ENCODE peak calls at places on chromosome 10, in nine cellular contexts. One of them, this sample, is unnamed.

GRCh38 chr10:110498982-110499795 is 1.5 kb downstream of the DUSP5 start:
- DNase-seq in heart left ventricle: peak; percentile 55
- DNase-seq in NCI-H2029: no peak
- DNase-seq in stimulated activated CD4-positive, alpha-beta T cell treated with anti-CD3 and anti-CD28 coated beads, Interleukin-4, amount 100 ng/mL, for 1 hour: peak; percentile 37
- DNase-seq in fibroblast of the aortic adventitia: peak; percentile 70
- DNase-seq in left kidney: peak; percentile 81
- DNase-seq in HCEC 1CT: peak; percentile 72
- DNase-seq in NCI-H1092: no peak
- DNase-seq in putamen: no peak
- DNase-seq in this sample: peak; percentile 47

GRCh38 chr10:44974082-44974627 is 4.5 kb downstream of the DEPP1 start:
- DNase-seq in left kidney: no peak
- DNase-seq in HCEC 1CT: no peak
- DNase-seq in putamen: no peak
- DNase-seq in heart left ventricle: no peak
- DNase-seq in stimulated activated CD4-positive, alpha-beta T cell treated with anti-CD3 and anti-CD28 coated beads, Interleukin-4, amount 100 ng/mL, for 1 hour: no peak
- DNase-seq in NCI-H2029: no peak
- DNase-seq in fibroblast of the aortic adventitia: no peak
- DNase-seq in NCI-H1092: no peak
- DNase-seq in this sample: no peak

GRCh38 chr10:79436066-79436849 is 9.2 kb downstream of the ZCCHC24 start:
- DNase-seq in putamen: no peak
- DNase-seq in left kidney: no peak
- DNase-seq in NCI-H2029: no peak
- DNase-seq in heart left ventricle: no peak
- DNase-seq in fibroblast of the aortic adventitia: no peak
- DNase-seq in NCI-H1092: no peak
- DNase-seq in stimulated activated CD4-positive, alpha-beta T cell treated with anti-CD3 and anti-CD28 coated beads, Interleukin-4, amount 100 ng/mL, for 1 hour: no peak
- DNase-seq in HCEC 1CT: no peak
- DNase-seq in this sample: no peak

GRCh38 chr10:88125766-88126165 is 262.3 kb downstream of the PTEN start:
- DNase-seq in stimulated activated CD4-positive, alpha-beta T cell treated with anti-CD3 and anti-CD28 coated beads, Interleukin-4, amount 100 ng/mL, for 1 hour: no peak
- DNase-seq in HCEC 1CT: no peak
- DNase-seq in NCI-H2029: no peak
- DNase-seq in heart left ventricle: no peak
- DNase-seq in NCI-H1092: no peak
- DNase-seq in left kidney: no peak
- DNase-seq in putamen: no peak
- DNase-seq in fibroblast of the aortic adventitia: no peak
- DNase-seq in this sample: no peak

GRCh38 chr10:117001144-117001543 is 3.8 kb downstream of the SHTN1 start:
- DNase-seq in HCEC 1CT: no peak
- DNase-seq in heart left ventricle: no peak
- DNase-seq in putamen: no peak
- DNase-seq in fibroblast of the aortic adventitia: no peak
- DNase-seq in NCI-H1092: no peak
- DNase-seq in left kidney: no peak
- DNase-seq in NCI-H2029: no peak
- DNase-seq in stimulated activated CD4-positive, alpha-beta T cell treated with anti-CD3 and anti-CD28 coated beads, Interleukin-4, amount 100 ng/mL, for 1 hour: no peak
- DNase-seq in this sample: no peak

GRCh38 chr10:90399782-90400181 is 458.1 kb downstream of the HTR7 start:
- DNase-seq in stimulated activated CD4-positive, alpha-beta T cell treated with anti-CD3 and anti-CD28 coated beads, Interleukin-4, amount 100 ng/mL, for 1 hour: no peak
- DNase-seq in fibroblast of the aortic adventitia: no peak
- DNase-seq in NCI-H2029: no peak
- DNase-seq in NCI-H1092: no peak
- DNase-seq in left kidney: no peak
- DNase-seq in HCEC 1CT: no peak
- DNase-seq in putamen: no peak
- DNase-seq in heart left ventricle: no peak
- DNase-seq in this sample: no peak

GRCh38 chr10:95475827-95476481 is 85.2 kb downstream of the SORBS1 start:
- DNase-seq in HCEC 1CT: no peak
- DNase-seq in NCI-H2029: no peak
- DNase-seq in NCI-H1092: no peak
- DNase-seq in heart left ventricle: no peak
- DNase-seq in putamen: no peak
- DNase-seq in left kidney: no peak
- DNase-seq in fibroblast of the aortic adventitia: no peak
- DNase-seq in stimulated activated CD4-positive, alpha-beta T cell treated with anti-CD3 and anti-CD28 coated beads, Interleukin-4, amount 100 ng/mL, for 1 hour: no peak
- DNase-seq in this sample: no peak

GRCh38 chr10:101901340-101901739 is 57.7 kb upstream of the KCNIP2 start:
- DNase-seq in putamen: no peak
- DNase-seq in NCI-H1092: peak; percentile 42
- DNase-seq in NCI-H2029: no peak
- DNase-seq in stimulated activated CD4-positive, alpha-beta T cell treated with anti-CD3 and anti-CD28 coated beads, Interleukin-4, amount 100 ng/mL, for 1 hour: no peak
- DNase-seq in left kidney: peak; percentile 16
- DNase-seq in HCEC 1CT: no peak
- DNase-seq in heart left ventricle: no peak
- DNase-seq in fibroblast of the aortic adventitia: no peak
- DNase-seq in this sample: no peak

GRCh38 chr10:14823966-14824365 is 13.9 kb downstream of the CDNF start:
- DNase-seq in fibroblast of the aortic adventitia: no peak
- DNase-seq in putamen: no peak
- DNase-seq in HCEC 1CT: no peak
- DNase-seq in heart left ventricle: no peak
- DNase-seq in left kidney: no peak
- DNase-seq in NCI-H2029: no peak
- DNase-seq in NCI-H1092: no peak
- DNase-seq in stimulated activated CD4-positive, alpha-beta T cell treated with anti-CD3 and anti-CD28 coated beads, Interleukin-4, amount 100 ng/mL, for 1 hour: no peak
- DNase-seq in this sample: no peak

GRCh38 chr10:97888641-97889262 is 39.1 kb downstream of the GOLGA7B start:
- DNase-seq in NCI-H2029: peak; percentile 34
- DNase-seq in heart left ventricle: no peak
- DNase-seq in left kidney: peak; percentile 56
- DNase-seq in NCI-H1092: no peak
- DNase-seq in fibroblast of the aortic adventitia: peak; percentile 13
- DNase-seq in putamen: peak; percentile 34
- DNase-seq in stimulated activated CD4-positive, alpha-beta T cell treated with anti-CD3 and anti-CD28 coated beads, Interleukin-4, amount 100 ng/mL, for 1 hour: no peak
- DNase-seq in HCEC 1CT: peak; percentile 22
- DNase-seq in this sample: no peak

GRCh38 chr10:86967481-86967941 is 771 bp upstream of the ADIRF start:
- DNase-seq in NCI-H2029: no peak
- DNase-seq in HCEC 1CT: no peak
- DNase-seq in NCI-H1092: no peak
- DNase-seq in stimulated activated CD4-positive, alpha-beta T cell treated with anti-CD3 and anti-CD28 coated beads, Interleukin-4, amount 100 ng/mL, for 1 hour: no peak
- DNase-seq in putamen: no peak
- DNase-seq in left kidney: no peak
- DNase-seq in heart left ventricle: no peak
- DNase-seq in fibroblast of the aortic adventitia: no peak
- DNase-seq in this sample: no peak

GRCh38 chr10:18377898-18378297 is 237.7 kb downstream of the CACNB2 start:
- DNase-seq in stimulated activated CD4-positive, alpha-beta T cell treated with anti-CD3 and anti-CD28 coated beads, Interleukin-4, amount 100 ng/mL, for 1 hour: no peak
- DNase-seq in NCI-H1092: no peak
- DNase-seq in fibroblast of the aortic adventitia: no peak
- DNase-seq in left kidney: no peak
- DNase-seq in HCEC 1CT: no peak
- DNase-seq in NCI-H2029: no peak
- DNase-seq in heart left ventricle: no peak
- DNase-seq in putamen: no peak
- DNase-seq in this sample: no peak

GRCh38 chr10:29734980-29735627 is 100.3 kb upstream of the SVIL start:
- DNase-seq in fibroblast of the aortic adventitia: peak; percentile 43
- DNase-seq in stimulated activated CD4-positive, alpha-beta T cell treated with anti-CD3 and anti-CD28 coated beads, Interleukin-4, amount 100 ng/mL, for 1 hour: peak; percentile 58
- DNase-seq in HCEC 1CT: no peak
- DNase-seq in NCI-H1092: no peak
- DNase-seq in left kidney: peak; percentile 86
- DNase-seq in heart left ventricle: peak; percentile 78
- DNase-seq in putamen: no peak
- DNase-seq in NCI-H2029: no peak
- DNase-seq in this sample: peak; percentile 82

GRCh38 chr10:19788075-19788686 is 28.1 kb upstream of the PLXDC2 start:
- DNase-seq in HCEC 1CT: peak; percentile 35
- DNase-seq in fibroblast of the aortic adventitia: peak; percentile 74
- DNase-seq in NCI-H1092: no peak
- DNase-seq in stimulated activated CD4-positive, alpha-beta T cell treated with anti-CD3 and anti-CD28 coated beads, Interleukin-4, amount 100 ng/mL, for 1 hour: no peak
- DNase-seq in putamen: peak; percentile 7
- DNase-seq in left kidney: peak; percentile 74
- DNase-seq in NCI-H2029: no peak
- DNase-seq in heart left ventricle: no peak
- DNase-seq in this sample: no peak

GRCh38 chr10:79560160-79560709 is at the start of gene SFTPA2:
- DNase-seq in HCEC 1CT: no peak
- DNase-seq in fibroblast of the aortic adventitia: no peak
- DNase-seq in stimulated activated CD4-positive, alpha-beta T cell treated with anti-CD3 and anti-CD28 coated beads, Interleukin-4, amount 100 ng/mL, for 1 hour: no peak
- DNase-seq in left kidney: no peak
- DNase-seq in putamen: no peak
- DNase-seq in NCI-H1092: no peak
- DNase-seq in heart left ventricle: no peak
- DNase-seq in NCI-H2029: peak; percentile 13
- DNase-seq in this sample: no peak

GRCh38 chr10:82390866-82391658 is 516.1 kb downstream of the NRG3 start:
- DNase-seq in NCI-H2029: no peak
- DNase-seq in fibroblast of the aortic adventitia: no peak
- DNase-seq in heart left ventricle: no peak
- DNase-seq in stimulated activated CD4-positive, alpha-beta T cell treated with anti-CD3 and anti-CD28 coated beads, Interleukin-4, amount 100 ng/mL, for 1 hour: no peak
- DNase-seq in HCEC 1CT: no peak
- DNase-seq in NCI-H1092: no peak
- DNase-seq in left kidney: no peak
- DNase-seq in putamen: no peak
- DNase-seq in this sample: no peak

GRCh38 chr10:74913321-74913980 is 87.1 kb downstream of the KAT6B start:
- DNase-seq in heart left ventricle: no peak
- DNase-seq in stimulated activated CD4-positive, alpha-beta T cell treated with anti-CD3 and anti-CD28 coated beads, Interleukin-4, amount 100 ng/mL, for 1 hour: no peak
- DNase-seq in putamen: no peak
- DNase-seq in NCI-H1092: no peak
- DNase-seq in left kidney: no peak
- DNase-seq in fibroblast of the aortic adventitia: no peak
- DNase-seq in HCEC 1CT: no peak
- DNase-seq in NCI-H2029: no peak
- DNase-seq in this sample: no peak

GRCh38 chr10:113454341-113455061 is 98.4 kb upstream of the HABP2 start:
- DNase-seq in NCI-H1092: no peak
- DNase-seq in fibroblast of the aortic adventitia: peak; percentile 31
- DNase-seq in NCI-H2029: no peak
- DNase-seq in left kidney: peak; percentile 72
- DNase-seq in heart left ventricle: peak; percentile 24
- DNase-seq in stimulated activated CD4-positive, alpha-beta T cell treated with anti-CD3 and anti-CD28 coated beads, Interleukin-4, amount 100 ng/mL, for 1 hour: peak; percentile 5
- DNase-seq in putamen: no peak
- DNase-seq in HCEC 1CT: peak; percentile 11
- DNase-seq in this sample: peak; percentile 40

This sample was measured in left cardiac atrium.